ENCODE peak calls at places on chromosomes 5 and 9, in eight cellular contexts. F is K562; Z is body of pancreas; S is esophagus squamous epithelium; A is uterus; E is CD4-positive, alpha-beta memory T cell; Y is IMR-90; V is mesendoderm. C is an unnamed sample. For H3K4me1, the result is how much of the 10 kb centered on the place peaks cover.

GRCh38 chr9:81634915-81635516 is 54.3 kb downstream of the TLE1 start:
- DNase-seq in S (no peak), Z (no peak), V (no peak), E (no peak), Y (peak), A (no peak), F (no peak), C (no peak)

GRCh38 chr9:38263534-38263933 is 129.0 kb upstream of the ALDH1B1 start:
- DNase-seq in V (peak), A (no peak), Y (peak), S (no peak), E (no peak), Z (no peak), F (no peak), C (no peak)

GRCh38 chr5:160047362-160047761 is 38.4 kb downstream of the TTC1 start:
- DNase-seq in V (no peak), E (no peak), S (no peak), Z (no peak), Y (no peak), F (no peak), A (no peak), C (no peak)

GRCh38 chr5:84436866-84437265 is 52.2 kb upstream of the EDIL3 start:
- DNase-seq in V (no peak), E (no peak), A (no peak), Y (peak), S (no peak), F (no peak), Z (no peak), C (no peak)

GRCh38 chr5:174180639-174181038 is 135.1 kb downstream of the NSG2 start:
- DNase-seq in Z (no peak), V (no peak), A (no peak), E (no peak), Y (no peak), F (no peak), S (no peak), C (no peak)

GRCh38 chr5:38497946-38498345 is 58.5 kb downstream of the LIFR start:
- DNase-seq in E (no peak), Y (peak), F (no peak), A (no peak), Z (no peak), V (peak), S (no peak), C (no peak)

GRCh38 chr9:126979461-126979860 is 64.9 kb downstream of the RALGPS1 start:
- DNase-seq in E (no peak), A (no peak), F (no peak), S (no peak), Z (no peak), V (no peak), Y (no peak), C (no peak)

GRCh38 chr9:14501366-14501765 is 187.4 kb upstream of the NFIB start:
- DNase-seq in F (no peak), S (no peak), A (no peak), V (no peak), Z (no peak), E (no peak), Y (no peak), C (no peak)

GRCh38 chr9:123002754-123003153 is 30.7 kb upstream of the GPR21 start:
- DNase-seq in S (no peak), A (no peak), F (no peak), V (peak), Y (peak), Z (no peak), E (no peak), C (no peak)

GRCh38 chr5:52743012-52743411 is 44.7 kb upstream of the ITGA1 start:
- DNase-seq in F (no peak), V (peak), E (no peak), Z (no peak), A (no peak), Y (no peak), S (no peak), C (no peak)

DNA sequence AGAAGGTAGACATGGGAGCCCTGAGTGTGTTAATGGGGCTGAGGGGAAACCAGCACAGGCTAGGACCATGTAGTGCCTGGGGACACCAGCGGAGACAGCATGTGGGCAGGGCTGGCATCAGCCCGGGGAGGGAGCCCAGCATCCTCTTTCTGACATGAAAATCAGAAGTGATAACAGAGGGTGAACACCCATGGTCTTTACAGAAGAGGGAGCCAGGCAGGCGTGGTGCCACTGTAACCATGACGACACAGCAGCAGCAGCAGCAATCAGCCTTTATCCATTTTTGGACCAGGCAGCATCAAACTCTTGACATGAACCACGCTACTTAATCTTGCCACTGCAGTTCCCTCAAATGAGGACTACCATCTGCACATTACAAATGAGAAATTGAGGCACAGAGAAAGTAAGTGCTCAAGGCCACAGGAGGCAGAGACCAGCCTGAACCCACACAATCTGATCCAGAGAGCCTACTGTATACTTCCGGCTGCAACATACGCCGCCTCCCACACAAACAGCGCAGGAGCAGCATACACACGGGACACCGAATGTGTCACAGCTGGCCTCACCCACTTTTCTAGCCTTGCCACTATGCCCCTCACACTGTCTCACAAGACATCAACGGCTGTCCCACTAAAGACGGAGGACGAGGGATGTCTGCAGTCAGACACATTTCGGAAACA is 23.8 kb downstream of the CAMSAP1 start:
- DNase-seq in V (no peak), F (no peak), Y (no peak), A (no peak), E (no peak), Z (no peak), S (no peak), C (no peak)
- H3K4me1 ChIP-seq in V (under half), F (under half), Y (under half), A (under half), E (half or more), Z (under half), S (under half), C (under half)

GRCh38 chr9:129481424-129481823 is 139.5 kb downstream of the C9orf50 start:
- DNase-seq in Z (no peak), F (no peak), E (no peak), V (no peak), A (no peak), Y (no peak), S (no peak), C (no peak)

GRCh38 chr9:129483467-129484324 is 137.2 kb downstream of the C9orf50 start:
- DNase-seq in Y (peak), S (no peak), F (peak), E (peak), A (peak), V (peak), Z (peak), C (peak)

GRCh38 chr9:129482521-129483466 is 138.1 kb downstream of the C9orf50 start:
- DNase-seq in A (peak), V (peak), S (no peak), E (peak), Y (peak), F (peak), Z (peak), C (peak)

GRCh38 chr9:129480705-129481104 is 140.2 kb downstream of the C9orf50 start:
- DNase-seq in F (no peak), Z (no peak), V (no peak), E (no peak), A (no peak), S (no peak), Y (no peak), C (no peak)

GRCh38 chr9:129481824-129482511 is 138.9 kb downstream of the C9orf50 start:
- DNase-seq in Y (no peak), Z (peak), A (peak), E (no peak), S (no peak), V (peak), F (peak), C (no peak)
- H3K4me3 ChIP-seq in Y (peak), Z (no peak), A (peak), E (no peak), S (peak), V (no peak), F (peak), C (peak)

GRCh38 chr9:7984713-7985112 is 185.1 kb upstream of the DMAC1 start:
- DNase-seq in Z (no peak), Y (no peak), F (no peak), A (no peak), V (no peak), E (no peak), S (no peak), C (no peak)

GRCh38 chr9:7982907-7983306 is 183.3 kb upstream of the DMAC1 start:
- DNase-seq in E (no peak), V (no peak), S (no peak), Y (no peak), Z (no peak), F (no peak), A (no peak), C (no peak)

GRCh38 chr9:7979591-7979990 is 180.0 kb upstream of the DMAC1 start:
- DNase-seq in F (no peak), Y (no peak), S (no peak), E (no peak), A (no peak), Z (no peak), V (no peak), C (no peak)

GRCh38 chr9:7980691-7981289 is 181.2 kb upstream of the DMAC1 start:
- DNase-seq in E (no peak), Y (no peak), F (no peak), V (peak), S (no peak), A (no peak), Z (no peak), C (no peak)

GRCh38 chr9:7983361-7983974 is 183.9 kb upstream of the DMAC1 start:
- DNase-seq in Y (no peak), V (no peak), S (no peak), Z (no peak), F (no peak), E (no peak), A (no peak), C (no peak)
- H3K27ac ChIP-seq in Y (no peak), V (no peak), S (no peak), Z (no peak), F (no peak), E (no peak), A (no peak), C (no peak)

DNA sequence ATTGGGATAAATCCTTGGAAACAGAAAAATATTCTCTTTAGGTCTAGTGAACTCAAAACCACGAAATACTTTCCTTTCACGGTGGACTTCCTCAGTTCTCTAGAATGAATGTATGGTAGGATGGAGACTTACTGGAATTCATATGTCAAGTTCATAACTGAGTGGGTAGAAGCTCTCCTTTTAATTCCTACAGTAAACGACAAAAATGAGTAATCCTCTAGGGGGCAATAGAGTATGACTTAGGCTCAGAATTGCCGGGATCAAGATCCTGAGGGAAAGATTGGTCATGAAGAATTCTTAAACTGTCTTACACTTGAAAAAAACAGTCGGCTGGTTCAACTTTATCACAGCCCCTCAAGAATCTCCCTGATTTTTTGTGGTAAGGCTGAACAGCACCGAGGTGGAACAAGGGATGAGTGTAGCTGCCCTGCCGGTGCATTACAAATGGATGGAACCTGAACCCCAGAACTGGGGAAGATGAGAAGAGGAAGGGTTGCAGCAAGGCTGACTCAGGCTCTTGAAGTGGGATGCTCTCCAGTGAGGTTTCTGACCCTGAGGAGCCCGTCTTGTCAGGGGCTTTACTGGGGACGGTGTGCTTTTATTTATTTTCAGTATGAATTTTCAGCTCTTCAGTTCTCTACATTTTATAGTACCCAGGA is 14.0 kb upstream of the LOX start:
- DNase-seq in E (no peak), S (no peak), F (peak), Z (no peak), A (no peak), Y (peak), V (peak), C (no peak)
- H3K4me1 ChIP-seq in E (under half), S (under half), F (under half), Z (under half), A (under half), Y (under half), V (under half), C (under half)

DNA sequence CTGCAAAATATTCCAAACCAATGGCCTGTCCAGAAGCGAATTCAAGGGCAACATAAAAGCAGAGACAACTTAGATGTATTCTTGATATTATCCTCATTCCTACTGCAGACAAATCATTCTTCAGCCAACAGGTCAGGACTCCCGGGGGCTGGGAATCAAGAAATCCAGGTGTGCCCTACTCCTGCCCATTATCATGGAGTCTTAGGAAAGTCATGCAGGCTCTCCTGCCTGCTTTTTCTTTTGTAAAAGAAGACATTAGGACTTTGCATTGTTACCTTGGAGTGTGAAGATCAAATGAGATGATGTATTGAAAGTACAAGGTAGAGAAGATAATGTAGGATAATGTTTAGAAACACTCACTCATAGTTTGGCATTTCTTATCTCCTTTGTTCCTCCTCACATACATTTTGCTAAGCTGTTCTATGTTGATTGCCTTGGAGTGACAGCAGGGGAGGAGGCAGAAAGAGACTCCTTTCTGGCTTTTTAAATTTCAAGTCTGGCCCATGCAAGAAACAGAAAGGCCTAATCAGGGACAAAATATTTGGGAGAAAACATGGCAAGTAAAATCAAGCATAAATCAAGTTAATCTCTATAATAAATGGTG is 113.8 kb downstream of the SV2C start:
- DNase-seq in E (no peak), Z (no peak), Y (no peak), V (peak), F (no peak), A (no peak), S (no peak), C (no peak)
- H3K4me3 ChIP-seq in E (no peak), Z (no peak), Y (no peak), V (no peak), F (no peak), A (no peak), S (no peak), C (no peak)

GRCh38 chr9:135991771-135992170 is 30.6 kb upstream of the UBAC1 start:
- DNase-seq in F (no peak), A (no peak), Z (no peak), E (no peak), V (no peak), Y (no peak), S (no peak), C (no peak)

GRCh38 chr9:135993409-135993742 is 32.2 kb upstream of the UBAC1 start:
- DNase-seq in Y (no peak), A (no peak), S (no peak), Z (no peak), E (no peak), F (no peak), V (no peak), C (no peak)

GRCh38 chr9:135993840-135994776 is 32.9 kb upstream of the UBAC1 start:
- DNase-seq in S (no peak), A (no peak), Z (no peak), V (no peak), Y (no peak), E (no peak), F (no peak), C (no peak)

GRCh38 chr9:135990468-135991429 is 29.6 kb upstream of the UBAC1 start:
- DNase-seq in S (peak), Z (peak), V (peak), A (peak), F (peak), E (peak), Y (peak), C (peak)

DNA sequence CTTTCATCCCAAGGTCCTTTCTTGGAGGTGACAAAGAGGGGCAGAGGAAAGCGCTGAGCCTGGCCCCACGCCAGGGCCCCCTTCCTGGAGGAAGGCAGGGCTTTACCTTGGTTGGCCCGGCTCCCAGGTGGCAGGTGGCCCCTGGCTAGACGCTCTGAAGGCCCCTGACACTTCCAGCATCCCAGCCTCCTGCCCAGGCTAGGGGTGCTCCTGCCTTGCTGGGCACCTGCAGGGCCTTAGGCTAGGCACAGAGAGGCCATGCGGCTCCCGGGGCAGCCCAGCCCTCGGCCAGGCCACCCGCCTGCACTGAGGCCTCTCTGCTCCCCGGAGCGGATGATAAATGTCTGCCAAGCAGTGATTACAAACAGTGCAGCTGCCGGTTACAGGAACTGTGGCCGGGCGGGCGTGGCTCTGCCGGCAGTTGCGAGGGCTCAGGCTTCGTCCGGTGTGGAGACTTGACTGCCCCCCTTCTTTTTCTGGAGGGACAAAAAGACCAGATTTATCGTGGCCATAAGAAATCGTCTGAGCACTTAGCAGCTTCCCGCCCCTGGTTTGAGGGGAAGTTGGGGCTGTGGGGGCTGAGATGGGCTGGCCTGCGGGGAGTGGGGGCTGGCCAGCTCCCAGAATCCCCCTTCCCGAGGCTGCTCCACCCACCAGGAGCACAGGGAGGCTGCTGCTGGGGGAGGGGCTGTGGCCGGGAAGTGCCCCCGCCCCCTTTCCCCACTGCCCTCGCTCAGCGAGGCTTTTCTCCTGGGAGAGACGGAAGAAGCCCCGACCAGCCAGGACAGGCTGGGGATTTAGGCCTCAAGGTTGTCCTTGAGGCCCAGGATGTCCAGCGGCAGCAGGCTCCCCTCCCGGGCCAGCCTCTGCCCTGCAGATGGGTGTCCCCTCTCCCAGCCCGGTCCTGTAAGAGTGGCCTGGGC is 31.6 kb upstream of the UBAC1 start:
- DNase-seq in F (peak), V (peak), S (no peak), E (peak), A (peak), Y (peak), Z (peak), C (peak)
- H3K27ac ChIP-seq in F (peak), V (peak), S (peak), E (no peak), A (peak), Y (peak), Z (peak), C (peak)

GRCh38 chr5:148913985-148914421 is 87.6 kb downstream of the ADRB2 start:
- DNase-seq in A (no peak), E (no peak), F (no peak), V (peak), Z (no peak), Y (peak), S (no peak), C (peak)
- H3K4me1 ChIP-seq in A (under half), E (under half), F (under half), V (under half), Z (under half), Y (under half), S (under half), C (under half)

GRCh38 chr5:134275822-134276221 is 49.9 kb upstream of the PPP2CA start:
- DNase-seq in E (no peak), V (no peak), Z (no peak), F (no peak), S (no peak), A (no peak), Y (peak), C (no peak)

DNA sequence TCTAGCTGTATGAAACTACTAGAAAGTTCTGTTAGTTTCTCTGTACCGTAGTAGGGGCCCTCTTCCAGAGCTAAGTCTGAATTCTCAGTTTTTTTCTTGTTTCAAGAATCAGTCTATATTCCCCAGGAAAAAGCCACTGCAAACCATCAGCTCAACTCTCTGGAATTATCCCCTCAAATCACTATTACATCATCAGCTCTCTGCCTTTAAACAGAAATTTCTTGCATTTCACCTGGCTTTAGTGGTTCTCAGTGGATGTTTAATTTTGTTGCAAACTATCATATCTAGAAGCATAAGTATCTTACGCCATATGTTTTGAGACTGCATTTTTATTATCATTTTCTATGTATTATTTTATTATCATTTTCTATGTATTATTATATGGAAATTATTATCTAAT is 55.2 kb upstream of the PPP2CA start:
- DNase-seq in Z (no peak), F (no peak), Y (no peak), V (no peak), A (no peak), E (no peak), S (no peak), C (no peak)
- H3K4me3 ChIP-seq in Z (no peak), F (no peak), Y (no peak), V (no peak), A (no peak), E (no peak), S (no peak), C (no peak)

GRCh38 chr5:112968411-112969106 is 8.0 kb upstream of the DCP2 start:
- DNase-seq in V (peak), Z (no peak), A (no peak), E (no peak), S (no peak), Y (peak), F (no peak), C (no peak)
- H3K27ac ChIP-seq in V (no peak), Z (no peak), A (no peak), E (no peak), S (no peak), Y (peak), F (peak), C (no peak)